ENCODE peak calls at places on chromosomes 1 and 21, in four cellular contexts. H is H1, S is OCI-LY7, T is fibroblast of lung. Z is an unnamed sample.

GRCh38 chr1:209899948-209900347 is 38.1 kb upstream of the SYT14 start:
- DNase-seq in H (peak; percentile 81), S (peak; percentile 24), T (peak; percentile 11), Z (peak; percentile 22)

GRCh38 chr1:172378109-172378755 is 42.3 kb upstream of the C1orf105 start:
- DNase-seq in H (no peak), S (no peak), T (no peak), Z (no peak)

GRCh38 chr1:192802406-192802805 is 6.4 kb upstream of the RGS2 start:
- DNase-seq in H (no peak), S (no peak), T (no peak), Z (no peak)

GRCh38 chr1:19582318-19582717 is 61.8 kb upstream of the NBL1 start:
- DNase-seq in H (peak; percentile 94), S (peak; percentile 74), T (no peak), Z (peak; percentile 60)

GRCh38 chr1:200802865-200803512 is 64.3 kb downstream of the CAMSAP2 start:
- DNase-seq in H (peak; percentile 87), S (peak; percentile 77), T (peak; percentile 75), Z (peak; percentile 80)

GRCh38 chr1:200354243-200354642 is 55.6 kb downstream of the ZNF281 start:
- DNase-seq in H (no peak), S (no peak), T (no peak), Z (no peak)

GRCh38 chr1:236759252-236759859 is 35.7 kb upstream of the MTR start:
- DNase-seq in H (no peak), S (peak; percentile 66), T (peak; percentile 18), Z (peak; percentile 37)

GRCh38 chr1:56068908-56069307 is 510.5 kb downstream of the PLPP3 start:
- DNase-seq in H (no peak), S (no peak), T (peak; percentile 72), Z (no peak)

GRCh38 chr1:72230746-72231145 is 51.6 kb downstream of the NEGR1 start:
- DNase-seq in H (no peak), S (no peak), T (peak; percentile 51), Z (no peak)

GRCh38 chr1:51926171-51926812 is 47.8 kb upstream of the NRDC start:
- DNase-seq in H (no peak), S (peak; percentile 13), T (peak; percentile 61), Z (no peak)

GRCh38 chr1:181674617-181675016 is 191.3 kb downstream of the CACNA1E start:
- DNase-seq in H (no peak), S (no peak), T (no peak), Z (no peak)

GRCh38 chr1:4375812-4376211 is 278.6 kb upstream of the AJAP1 start:
- DNase-seq in H (no peak), S (no peak), T (peak; percentile 73), Z (no peak)

GRCh38 chr1:94924967-94925366 is 1.9 kb downstream of the CNN3 start:
- DNase-seq in H (no peak), S (no peak), T (peak; percentile 83), Z (no peak)

GRCh38 chr1:156797212-156797871 is 19.3 kb downstream of the SH2D2A start:
- DNase-seq in H (no peak), S (peak; percentile 61), T (peak; percentile 55), Z (peak; percentile 33)

GRCh38 chr1:233440952-233441401 is 113.5 kb downstream of the MAP3K21 start:
- DNase-seq in H (peak; percentile 54), S (peak; percentile 44), T (peak; percentile 68), Z (peak; percentile 71)

GRCh38 chr1:45886229-45886628 is 82.8 kb downstream of the MAST2 start:
- DNase-seq in H (no peak), S (no peak), T (no peak), Z (no peak)

GRCh38 chr1:166383137-166383536 is 216.3 kb upstream of the FAM78B start:
- DNase-seq in H (peak; percentile 54), S (no peak), T (no peak), Z (no peak)

GRCh38 chr21:42654179-42654912 is 925 bp downstream of the PDE9A start:
- DNase-seq in H (peak; percentile 62), S (peak; percentile 89), T (no peak), Z (no peak)

GRCh38 chr1:235403598-235403997 is 36.4 kb downstream of the TBCE start:
- DNase-seq in H (peak; percentile 20), S (no peak), T (no peak), Z (no peak)

GRCh38 chr1:37997256-37998088 is 7.7 kb upstream of the SF3A3 start:
- DNase-seq in H (no peak), S (no peak), T (no peak), Z (no peak)

GRCh38 chr1:37999434-38000232 is 5.7 kb downstream of the FHL3 start:
- DNase-seq in H (peak; percentile 55), S (no peak), T (peak; percentile 75), Z (no peak)

GRCh38 chr1:37998089-37998808 is 7.1 kb downstream of the FHL3 start:
- DNase-seq in H (no peak), S (no peak), T (no peak), Z (no peak)

GRCh38 chr1:38000233-38000528 is 5.1 kb downstream of the FHL3 start:
- DNase-seq in H (no peak), S (no peak), T (no peak), Z (no peak)

DNA sequence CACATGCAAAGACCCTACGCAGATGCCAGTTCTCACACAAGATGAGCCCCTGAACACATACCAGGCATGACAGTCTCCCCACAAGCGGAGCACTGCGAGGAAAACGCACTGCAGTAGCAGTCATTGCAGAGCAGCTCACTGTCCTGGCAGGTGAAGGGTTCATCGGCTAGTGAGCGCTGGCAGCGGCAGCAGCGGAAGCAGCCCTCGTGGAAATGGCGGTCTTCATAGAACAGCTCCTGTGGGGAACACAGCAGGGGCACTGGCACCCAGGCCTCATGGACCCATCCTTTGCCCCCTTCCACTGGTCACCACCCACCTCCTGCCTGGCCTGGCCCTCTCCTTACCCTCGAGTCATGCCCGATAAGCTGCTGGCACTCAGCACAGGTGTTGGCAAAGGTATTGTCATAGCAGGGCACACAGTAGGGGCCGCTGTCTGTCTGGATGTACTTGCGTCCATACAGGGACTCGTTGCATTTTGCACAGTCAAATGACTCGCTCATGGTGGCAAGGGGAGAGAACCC is 6.3 kb downstream of the FHL3 start:
- DNase-seq in H (no peak), S (no peak), T (no peak), Z (no peak)
- H3K79me2 ChIP-seq in H (no peaks in the 10 kb centered on the region), S (no peaks in the 10 kb centered on the region), T (peaks cover 46% of the 10 kb centered on the region), Z (peaks cover 44% of the 10 kb centered on the region)

GRCh38 chr1:17568014-17568413 is 28.5 kb downstream of the ARHGEF10L start:
- DNase-seq in H (no peak), S (no peak), T (no peak), Z (no peak)
- H3K79me2 ChIP-seq in H (peaks cover 5% of the 10 kb centered on the region), S (no peaks in the 10 kb centered on the region), T (peaks cover 7% of the 10 kb centered on the region), Z (peaks cover 19% of the 10 kb centered on the region)

GRCh38 chr1:202162049-202162417 is 1.6 kb upstream of the PTPN7 start:
- DNase-seq in H (no peak), S (peak; percentile 58), T (no peak), Z (no peak)

GRCh38 chr1:202163281-202164270 is 3.2 kb upstream of the PTPN7 start:
- DNase-seq in H (no peak), S (no peak), T (no peak), Z (no peak)

GRCh38 chr1:202161151-202162048 is 998 bp upstream of the PTPN7 start:
- DNase-seq in H (no peak), S (peak; percentile 17), T (no peak), Z (no peak)

GRCh38 chr1:202164271-202165037 is 4.1 kb upstream of the PTPN7 start:
- DNase-seq in H (no peak), S (peak; percentile 36), T (no peak), Z (no peak)

DNA sequence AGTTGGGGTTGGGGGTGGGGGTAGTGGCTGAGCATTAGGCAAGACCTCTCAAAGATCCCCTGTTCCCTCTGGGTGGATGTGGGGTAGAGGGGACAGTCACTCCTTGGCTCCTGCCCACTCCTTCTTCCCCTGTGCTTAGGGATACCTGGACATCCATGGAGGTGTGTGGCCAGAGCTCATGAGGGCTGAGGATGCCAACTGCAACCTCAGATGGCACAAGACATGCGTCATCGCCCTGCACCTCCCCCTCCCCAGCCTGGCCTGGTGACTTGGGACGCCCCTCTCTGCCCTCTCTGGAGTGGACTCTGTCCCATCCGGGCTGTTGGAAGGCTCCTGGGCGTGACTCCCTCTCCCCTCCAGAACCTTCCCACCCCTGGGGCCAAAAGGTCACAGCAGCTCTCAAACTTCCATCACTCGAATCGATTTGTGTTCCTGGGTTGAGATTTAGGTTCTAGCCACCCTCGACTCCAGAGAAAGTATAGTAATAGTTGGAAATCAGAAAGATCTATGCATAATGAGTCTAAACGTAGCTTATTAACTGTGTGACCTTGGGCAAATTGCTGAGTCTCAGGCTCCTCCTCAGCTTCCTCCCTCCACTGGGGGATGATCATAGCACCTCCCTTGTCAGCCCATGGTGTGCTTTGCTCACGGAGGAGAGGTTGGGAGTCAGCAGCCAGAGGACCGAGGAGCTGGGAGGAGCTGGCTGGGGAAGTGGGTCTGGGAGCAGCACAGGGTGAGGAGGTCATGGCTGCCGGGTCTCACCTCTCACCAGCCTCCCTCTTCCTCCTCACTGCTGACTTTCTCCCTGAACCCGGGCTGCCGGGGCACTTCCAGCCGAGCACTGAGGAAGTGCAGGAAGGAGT is 2.2 kb upstream of the PTPN7 start:
- DNase-seq in H (no peak), S (peak; percentile 31), T (no peak), Z (no peak)
- H3K79me2 ChIP-seq in H (no peaks in the 10 kb centered on the region), S (peaks cover 28% of the 10 kb centered on the region), T (no peaks in the 10 kb centered on the region), Z (no peaks in the 10 kb centered on the region)

GRCh38 chr1:54200519-54200997 is 591 bp downstream of the MRPL37 start:
- DNase-seq in H (no peak), S (no peak), T (no peak), Z (no peak)
- H3K79me2 ChIP-seq in H (peaks cover 12% of the 10 kb centered on the region), S (peaks cover 53% of the 10 kb centered on the region), T (peaks cover 29% of the 10 kb centered on the region), Z (peaks cover 52% of the 10 kb centered on the region)

GRCh38 chr1:43550598-43551246 is 20.0 kb downstream of the PTPRF start:
- DNase-seq in H (no peak), S (no peak), T (no peak), Z (no peak)
- H3K79me2 ChIP-seq in H (no peaks in the 10 kb centered on the region), S (no peaks in the 10 kb centered on the region), T (no peaks in the 10 kb centered on the region), Z (peaks cover 78% of the 10 kb centered on the region)

GRCh38 chr1:111147948-111148347 is 7.9 kb downstream of the CEPT1 start:
- DNase-seq in H (no peak), S (no peak), T (no peak), Z (no peak)
- H3K79me2 ChIP-seq in H (peaks cover 3% of the 10 kb centered on the region), S (peaks cover 100% of the 10 kb centered on the region), T (peaks cover 31% of the 10 kb centered on the region), Z (peaks cover 91% of the 10 kb centered on the region)

GRCh38 chr21:33698088-33698487 is 55.8 kb downstream of the ITSN1 start:
- DNase-seq in H (no peak), S (no peak), T (no peak), Z (no peak)

GRCh38 chr21:33695785-33696184 is 53.5 kb downstream of the ITSN1 start:
- DNase-seq in H (no peak), S (no peak), T (no peak), Z (no peak)

GRCh38 chr21:33703750-33704606 is 61.7 kb downstream of the ITSN1 start:
- DNase-seq in H (no peak), S (no peak), T (no peak), Z (no peak)

GRCh38 chr21:33700491-33700890 is 58.2 kb downstream of the ITSN1 start:
- DNase-seq in H (no peak), S (no peak), T (no peak), Z (no peak)

GRCh38 chr21:33699277-33699676 is 57.0 kb downstream of the ITSN1 start:
- DNase-seq in H (no peak), S (no peak), T (no peak), Z (no peak)
- H3K79me2 ChIP-seq in H (no peaks in the 10 kb centered on the region), S (no peaks in the 10 kb centered on the region), T (peaks cover 20% of the 10 kb centered on the region), Z (peaks cover 24% of the 10 kb centered on the region)